ENCODE peak calls at places on chromosomes 2 and 18, in four cellular contexts. D is HCT116, N is endodermal cell, S is colonic mucosa. Y is an unnamed sample.

GRCh38 chr2:206423147-206423546 is 20.2 kb upstream of the ADAM23 start:
- DNase-seq in D (peak; percentile 36), S (no peak), N (peak; percentile 74), Y (no peak)

GRCh38 chr2:43305537-43305936 is 79.1 kb upstream of the ZFP36L2 start:
- DNase-seq in S (peak; percentile 39), N (no peak), D (no peak), Y (no peak)

GRCh38 chr18:31512203-31512764 is 14.3 kb downstream of the DSG2 start:
- DNase-seq in D (no peak), N (no peak), S (peak; percentile 88), Y (peak; percentile 32)

GRCh38 chr2:168787098-168787781 is 15.2 kb upstream of the NOSTRIN start:
- DNase-seq in N (no peak), D (no peak), S (no peak), Y (no peak)

GRCh38 chr2:189552991-189553404 is 27.6 kb downstream of the SLC40A1 start:
- DNase-seq in N (no peak), S (no peak), D (no peak), Y (no peak)

GRCh38 chr2:188601927-188602326 is 310.3 kb downstream of the GULP1 start:
- DNase-seq in D (no peak), N (no peak), S (no peak), Y (no peak)

GRCh38 chr2:239193925-239194687 is 206.7 kb downstream of the HDAC4 start:
- DNase-seq in N (peak; percentile 73), D (no peak), S (no peak), Y (peak; percentile 8)

GRCh38 chr2:61898810-61899209 is 6.7 kb upstream of the COMMD1 start:
- DNase-seq in D (no peak), N (no peak), S (no peak), Y (no peak)

GRCh38 chr18:42196651-42197050 is 241.6 kb downstream of the PIK3C3 start:
- DNase-seq in D (no peak), S (no peak), N (no peak), Y (no peak)

GRCh38 chr2:171480908-171481307 is 41.4 kb upstream of the CYBRD1 start:
- DNase-seq in N (no peak), S (no peak), D (no peak), Y (no peak)

GRCh38 chr2:235053649-235054048 is 101.8 kb downstream of the SH3BP4 start:
- DNase-seq in S (no peak), N (peak; percentile 32), D (no peak), Y (no peak)

GRCh38 chr2:187594801-187595200 is 40.6 kb upstream of the TFPI start:
- DNase-seq in D (no peak), N (no peak), S (no peak), Y (no peak)
- TF ChIP-seq CTCF in D (peak; percentile 20), N (peak; percentile 18), S (no peak), Y (no peak)

GRCh38 chr18:1392046-1392445 is 487.4 kb downstream of the ADCYAP1 start:
- DNase-seq in N (no peak), S (no peak), D (no peak), Y (no peak)
- H3K27ac ChIP-seq in N (no peak overlapping the region), S (no peak overlapping the region), D (no peak overlapping the region), Y (no peak overlapping the region)

GRCh38 chr2:124753842-124754241 is 728.8 kb downstream of the CNTNAP5 start:
- DNase-seq in D (no peak), S (no peak), N (peak; percentile 55), Y (no peak)
- TF ChIP-seq CTCF in D (no peak), S (no peak), N (peak; percentile 69), Y (no peak)

GRCh38 chr2:240707046-240707756 is 15.5 kb downstream of the AQP12A start:
- DNase-seq in S (no peak), N (no peak), D (no peak), Y (no peak)
- H3K27ac ChIP-seq in S (no peak overlapping the region), N (no peak overlapping the region), D (no peak overlapping the region), Y (no peak overlapping the region)

GRCh38 chr2:175205523-175205922 is 24.0 kb upstream of the ATP5MC3 start:
- DNase-seq in D (no peak), N (no peak), S (no peak), Y (no peak)

GRCh38 chr2:175207741-175208438 is 26.4 kb upstream of the ATP5MC3 start:
- DNase-seq in S (no peak), N (no peak), D (no peak), Y (peak; percentile 83)

GRCh38 chr2:175206866-175207265 is 25.4 kb upstream of the ATP5MC3 start:
- DNase-seq in N (no peak), D (no peak), S (no peak), Y (no peak)

DNA sequence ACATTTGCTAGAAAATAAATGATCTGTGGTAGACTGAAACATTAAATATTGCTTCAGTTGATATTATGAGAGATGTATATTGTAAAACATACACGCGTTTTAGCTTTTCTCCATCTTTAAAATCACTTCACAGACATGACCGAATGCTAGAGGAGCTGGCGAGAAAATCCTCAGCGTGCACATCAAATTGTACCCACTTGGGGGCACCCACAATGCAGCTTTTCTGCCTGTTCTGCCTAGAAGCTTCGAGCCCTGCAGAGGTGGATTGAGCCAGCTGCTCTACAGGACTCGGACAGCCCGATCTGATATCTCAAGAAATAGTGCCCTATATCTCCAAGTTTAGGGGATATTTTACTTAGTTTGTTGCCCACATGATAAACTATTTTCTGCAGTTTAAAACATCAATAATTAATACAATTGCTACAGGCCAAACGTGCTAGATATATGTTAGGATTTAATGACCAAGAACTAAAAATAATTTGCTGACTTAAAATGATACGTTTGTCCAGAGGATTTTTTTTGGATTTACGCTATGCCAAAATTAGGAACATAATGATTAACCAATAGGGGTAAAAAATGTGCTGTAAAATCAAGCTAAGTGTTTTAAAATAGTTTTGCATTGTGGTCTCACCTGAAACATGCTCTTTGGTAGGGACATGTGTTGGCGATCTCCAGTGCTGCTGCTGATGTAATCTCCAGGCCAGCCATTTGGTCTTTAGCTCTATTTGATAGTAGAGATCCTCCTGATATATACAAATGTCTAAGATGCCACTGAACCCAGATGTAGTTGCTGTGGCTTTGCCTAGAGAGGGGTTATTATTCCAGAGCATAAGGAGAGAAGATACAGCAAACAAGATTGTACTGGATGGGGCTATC is 22.3 kb upstream of the ATP5MC3 start:
- DNase-seq in S (peak; percentile 33), D (peak; percentile 57), N (peak; percentile 89), Y (peak; percentile 59)
- TF ChIP-seq CTCF in S (peak; percentile 32), D (peak; percentile 53), N (peak; percentile 84), Y (peak; percentile 37)

Y was measured in stomach.